ENCODE peak calls at places on chromosomes 5 and 9, in four cellular contexts. One of them, this sample, is unnamed.

GRCh38 chr9:16653491-16654407 is 216.7 kb downstream of the BNC2 start:
- DNase-seq in fibroblast of the aortic adventitia: peak
- DNase-seq in fibroblast of villous mesenchyme: peak
- DNase-seq in HFF-Myc: no peak
- DNase-seq in this sample: no peak

GRCh38 chr5:57724836-57725235 is 242.2 kb upstream of the ACTBL2 start:
- DNase-seq in fibroblast of the aortic adventitia: peak
- DNase-seq in fibroblast of villous mesenchyme: no peak
- DNase-seq in HFF-Myc: peak
- DNase-seq in this sample: no peak

GRCh38 chr9:104544644-104545043 is 8.0 kb upstream of the OR13C3 start:
- DNase-seq in fibroblast of the aortic adventitia: no peak
- DNase-seq in fibroblast of villous mesenchyme: no peak
- DNase-seq in HFF-Myc: no peak
- DNase-seq in this sample: no peak

GRCh38 chr9:73009649-73010288 is 56.9 kb upstream of the ALDH1A1 start:
- DNase-seq in fibroblast of the aortic adventitia: no peak
- DNase-seq in fibroblast of villous mesenchyme: no peak
- DNase-seq in HFF-Myc: no peak
- DNase-seq in this sample: no peak

GRCh38 chr9:114308361-114308950 is 14.4 kb upstream of the ORM1 start:
- DNase-seq in fibroblast of the aortic adventitia: no peak
- DNase-seq in fibroblast of villous mesenchyme: no peak
- DNase-seq in HFF-Myc: no peak
- DNase-seq in this sample: no peak

GRCh38 chr5:154138701-154139100 is 51.8 kb upstream of the GALNT10 start:
- DNase-seq in fibroblast of the aortic adventitia: peak
- DNase-seq in fibroblast of villous mesenchyme: no peak
- DNase-seq in HFF-Myc: no peak
- DNase-seq in this sample: no peak

GRCh38 chr5:89037090-89037489 is 154.1 kb upstream of the MEF2C start:
- DNase-seq in fibroblast of the aortic adventitia: peak
- DNase-seq in fibroblast of villous mesenchyme: no peak
- DNase-seq in HFF-Myc: no peak
- DNase-seq in this sample: no peak

GRCh38 chr9:134629586-134630392 is 11.8 kb upstream of the COL5A1 start:
- DNase-seq in fibroblast of the aortic adventitia: peak
- DNase-seq in fibroblast of villous mesenchyme: no peak
- DNase-seq in HFF-Myc: no peak
- DNase-seq in this sample: no peak

GRCh38 chr9:69946800-69947437 is 96.7 kb upstream of the MAMDC2 start:
- DNase-seq in fibroblast of the aortic adventitia: peak
- DNase-seq in fibroblast of villous mesenchyme: peak
- DNase-seq in HFF-Myc: peak
- DNase-seq in this sample: peak

GRCh38 chr9:37025381-37026084 is 8.5 kb downstream of the PAX5 start:
- DNase-seq in fibroblast of the aortic adventitia: no peak
- DNase-seq in fibroblast of villous mesenchyme: no peak
- DNase-seq in HFF-Myc: no peak
- DNase-seq in this sample: no peak

GRCh38 chr5:1367149-1367548 is 22.2 kb upstream of the CLPTM1L start:
- DNase-seq in fibroblast of the aortic adventitia: no peak
- DNase-seq in fibroblast of villous mesenchyme: no peak
- DNase-seq in HFF-Myc: no peak
- DNase-seq in this sample: no peak

GRCh38 chr9:76628155-76628554 is 136.1 kb upstream of the PCA3 start:
- DNase-seq in fibroblast of the aortic adventitia: no peak
- DNase-seq in fibroblast of villous mesenchyme: no peak
- DNase-seq in HFF-Myc: no peak
- DNase-seq in this sample: no peak

GRCh38 chr9:100455470-100455869 is 17.5 kb upstream of the TMEFF1 start:
- DNase-seq in fibroblast of the aortic adventitia: peak
- DNase-seq in fibroblast of villous mesenchyme: peak
- DNase-seq in HFF-Myc: no peak
- DNase-seq in this sample: no peak

GRCh38 chr9:103991001-103991400 is 103.1 kb upstream of the SMC2 start:
- DNase-seq in fibroblast of the aortic adventitia: no peak
- DNase-seq in fibroblast of villous mesenchyme: no peak
- DNase-seq in HFF-Myc: no peak
- DNase-seq in this sample: no peak

GRCh38 chr9:77980622-77981021 is 51.0 kb downstream of the GNAQ start:
- DNase-seq in fibroblast of the aortic adventitia: peak
- DNase-seq in fibroblast of villous mesenchyme: no peak
- DNase-seq in HFF-Myc: no peak
- DNase-seq in this sample: no peak

GRCh38 chr9:71765693-71766092 is 2.6 kb downstream of the CEMIP2 start:
- DNase-seq in fibroblast of the aortic adventitia: peak
- DNase-seq in fibroblast of villous mesenchyme: peak
- DNase-seq in HFF-Myc: no peak
- DNase-seq in this sample: no peak

GRCh38 chr5:151126199-151126645 is 31.4 kb downstream of the ANXA6 start:
- DNase-seq in fibroblast of the aortic adventitia: peak
- DNase-seq in fibroblast of villous mesenchyme: peak
- DNase-seq in HFF-Myc: peak
- DNase-seq in this sample: no peak

GRCh38 chr5:83919071-83920041 is 198.7 kb upstream of the HAPLN1 start:
- DNase-seq in fibroblast of the aortic adventitia: peak
- DNase-seq in fibroblast of villous mesenchyme: no peak
- DNase-seq in HFF-Myc: no peak
- DNase-seq in this sample: no peak

GRCh38 chr5:146338774-146339714 is at the start of gene POU4F3:
- DNase-seq in fibroblast of the aortic adventitia: no peak
- DNase-seq in fibroblast of villous mesenchyme: no peak
- DNase-seq in HFF-Myc: no peak
- DNase-seq in this sample: no peak

GRCh38 chr5:23994581-23995370 is 487.4 kb downstream of the PRDM9 start:
- DNase-seq in fibroblast of the aortic adventitia: no peak
- DNase-seq in fibroblast of villous mesenchyme: no peak
- DNase-seq in HFF-Myc: no peak
- DNase-seq in this sample: no peak

GRCh38 chr5:17398866-17399835 is 98.9 kb upstream of the TAF11L2 start:
- DNase-seq in fibroblast of the aortic adventitia: no peak
- DNase-seq in fibroblast of villous mesenchyme: no peak
- DNase-seq in HFF-Myc: no peak
- DNase-seq in this sample: no peak

GRCh38 chr9:131237931-131238401 is 38.3 kb downstream of the FAM78A start:
- DNase-seq in fibroblast of the aortic adventitia: peak
- DNase-seq in fibroblast of villous mesenchyme: peak
- DNase-seq in HFF-Myc: peak
- DNase-seq in this sample: no peak

GRCh38 chr5:124798890-124799289 is 52.5 kb upstream of the ZNF608 start:
- DNase-seq in fibroblast of the aortic adventitia: no peak
- DNase-seq in fibroblast of villous mesenchyme: no peak
- DNase-seq in HFF-Myc: no peak
- DNase-seq in this sample: no peak

GRCh38 chr9:84125046-84125445 is 144.4 kb downstream of the RMI1 start:
- DNase-seq in fibroblast of the aortic adventitia: no peak
- DNase-seq in fibroblast of villous mesenchyme: no peak
- DNase-seq in HFF-Myc: no peak
- DNase-seq in this sample: no peak

GRCh38 chr5:106894964-106895363 is 775.8 kb downstream of the EFNA5 start:
- DNase-seq in fibroblast of the aortic adventitia: no peak
- DNase-seq in fibroblast of villous mesenchyme: peak
- DNase-seq in HFF-Myc: no peak
- DNase-seq in this sample: peak

GRCh38 chr5:142904421-142904820 is 134.2 kb downstream of the ARHGAP26 start:
- DNase-seq in fibroblast of the aortic adventitia: no peak
- DNase-seq in fibroblast of villous mesenchyme: no peak
- DNase-seq in HFF-Myc: no peak
- DNase-seq in this sample: no peak

GRCh38 chr9:131270171-131271015 is 5.9 kb downstream of the FAM78A start:
- DNase-seq in fibroblast of the aortic adventitia: no peak
- DNase-seq in fibroblast of villous mesenchyme: no peak
- DNase-seq in HFF-Myc: no peak
- DNase-seq in this sample: no peak

GRCh38 chr5:139848508-139849100 is 53.0 kb downstream of the PSD2 start:
- DNase-seq in fibroblast of the aortic adventitia: no peak
- DNase-seq in fibroblast of villous mesenchyme: no peak
- DNase-seq in HFF-Myc: no peak
- DNase-seq in this sample: no peak

GRCh38 chr9:119003218-119003617 is 366.0 kb downstream of the BRINP1 start:
- DNase-seq in fibroblast of the aortic adventitia: no peak
- DNase-seq in fibroblast of villous mesenchyme: peak
- DNase-seq in HFF-Myc: no peak
- DNase-seq in this sample: no peak

GRCh38 chr5:58794875-58795274 is 212.0 kb downstream of the RAB3C start:
- DNase-seq in fibroblast of the aortic adventitia: no peak
- DNase-seq in fibroblast of villous mesenchyme: no peak
- DNase-seq in HFF-Myc: no peak
- DNase-seq in this sample: no peak

GRCh38 chr5:71937906-71938698 is 169.2 kb upstream of the MAP1B start:
- DNase-seq in fibroblast of the aortic adventitia: no peak
- DNase-seq in fibroblast of villous mesenchyme: no peak
- DNase-seq in HFF-Myc: no peak
- DNase-seq in this sample: no peak

GRCh38 chr5:174664180-174664850 is 60.1 kb upstream of the MSX2 start:
- DNase-seq in fibroblast of the aortic adventitia: no peak
- DNase-seq in fibroblast of villous mesenchyme: no peak
- DNase-seq in HFF-Myc: no peak
- DNase-seq in this sample: no peak

GRCh38 chr9:27701664-27702063 is 128.4 kb upstream of the C9orf72 start:
- DNase-seq in fibroblast of the aortic adventitia: no peak
- DNase-seq in fibroblast of villous mesenchyme: peak
- DNase-seq in HFF-Myc: no peak
- DNase-seq in this sample: no peak

GRCh38 chr9:72996106-72996505 is 43.3 kb upstream of the ALDH1A1 start:
- DNase-seq in fibroblast of the aortic adventitia: peak
- DNase-seq in fibroblast of villous mesenchyme: no peak
- DNase-seq in HFF-Myc: no peak
- DNase-seq in this sample: no peak

DNA sequence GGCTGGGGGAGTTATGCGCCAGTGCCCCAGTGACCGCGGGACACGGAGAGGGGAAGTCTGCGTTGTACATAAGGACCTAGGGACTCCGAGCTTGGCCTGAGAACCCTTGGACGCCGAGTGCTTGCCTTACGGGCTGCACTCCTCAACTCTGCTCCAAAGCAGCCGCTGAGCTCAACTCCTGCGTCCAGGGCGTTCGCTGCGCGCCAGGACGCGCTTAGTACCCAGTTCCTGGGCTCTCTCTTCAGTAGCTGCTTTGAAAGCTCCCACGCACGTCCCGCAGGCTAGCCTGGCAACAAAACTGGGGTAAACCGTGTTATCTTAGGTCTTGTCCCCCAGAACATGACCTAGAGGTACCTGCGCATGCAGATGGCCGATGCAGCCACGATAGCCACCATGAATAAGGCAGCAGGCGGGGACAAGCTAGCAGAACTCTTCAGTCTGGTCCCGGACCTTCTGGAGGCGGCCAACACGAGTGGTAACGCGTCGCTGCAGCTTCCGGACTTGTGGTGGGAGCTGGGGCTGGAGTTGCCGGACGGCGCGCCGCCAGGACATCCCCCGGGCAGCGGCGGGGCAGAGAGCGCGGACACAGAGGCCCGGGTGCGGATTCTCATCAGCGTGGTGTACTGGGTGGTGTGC is at the start of gene RXFP3:
- DNase-seq in fibroblast of the aortic adventitia: no peak
- DNase-seq in fibroblast of villous mesenchyme: no peak
- DNase-seq in HFF-Myc: no peak
- DNase-seq in this sample: no peak
- H3K4me3 ChIP-seq in fibroblast of the aortic adventitia: peak
- H3K4me3 ChIP-seq in fibroblast of villous mesenchyme: peak
- H3K4me3 ChIP-seq in HFF-Myc: peak
- H3K4me3 ChIP-seq in this sample: peak

GRCh38 chr5:114308017-114308416 is 53.9 kb upstream of the KCNN2 start:
- DNase-seq in fibroblast of the aortic adventitia: no peak
- DNase-seq in fibroblast of villous mesenchyme: no peak
- DNase-seq in HFF-Myc: no peak
- DNase-seq in this sample: no peak

GRCh38 chr5:114310666-114311065 is 51.2 kb upstream of the KCNN2 start:
- DNase-seq in fibroblast of the aortic adventitia: no peak
- DNase-seq in fibroblast of villous mesenchyme: no peak
- DNase-seq in HFF-Myc: no peak
- DNase-seq in this sample: no peak

GRCh38 chr5:114308508-114308907 is 53.4 kb upstream of the KCNN2 start:
- DNase-seq in fibroblast of the aortic adventitia: no peak
- DNase-seq in fibroblast of villous mesenchyme: no peak
- DNase-seq in HFF-Myc: no peak
- DNase-seq in this sample: no peak

DNA sequence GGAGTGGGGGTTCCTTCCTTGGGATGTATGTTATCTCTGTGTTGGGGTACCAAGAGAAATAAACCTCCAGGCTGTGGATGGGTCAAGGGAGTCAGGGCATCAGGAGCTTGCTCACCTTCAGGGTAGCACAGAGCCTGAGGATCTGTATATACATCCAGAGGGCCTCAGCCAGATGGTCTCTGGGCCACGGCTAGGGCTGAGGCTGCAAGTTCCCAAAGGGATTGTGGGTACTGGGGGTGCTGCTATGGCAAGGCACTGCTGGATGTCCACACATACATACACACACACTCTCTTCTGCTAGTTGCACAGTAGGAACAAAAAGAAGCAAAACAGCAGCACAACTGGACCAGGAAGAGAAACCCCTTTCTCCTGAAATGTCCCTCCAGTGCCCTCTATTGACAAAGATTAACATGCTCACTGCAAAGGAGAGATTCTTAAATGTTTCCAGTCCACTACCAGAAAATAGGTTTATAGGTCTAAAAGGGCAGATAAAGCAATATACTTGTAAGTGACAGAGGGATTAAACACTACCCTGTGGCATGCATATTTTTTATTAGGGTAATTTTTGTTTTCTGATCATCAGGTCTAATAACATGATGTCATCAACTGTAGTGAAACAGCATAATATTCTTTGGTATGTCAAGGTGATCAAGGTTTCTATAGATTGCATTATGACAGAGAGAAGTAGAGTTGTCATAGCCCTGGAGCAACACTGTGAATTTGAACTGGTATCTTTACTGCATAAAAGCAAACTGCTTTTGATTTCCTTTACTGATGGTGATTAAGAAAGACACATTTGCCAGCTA is 56.3 kb upstream of the KCNN2 start:
- DNase-seq in fibroblast of the aortic adventitia: peak
- DNase-seq in fibroblast of villous mesenchyme: peak
- DNase-seq in HFF-Myc: peak
- DNase-seq in this sample: no peak
- TF ChIP-seq CTCF in fibroblast of the aortic adventitia: peak
- TF ChIP-seq CTCF in fibroblast of villous mesenchyme: peak
- TF ChIP-seq CTCF in HFF-Myc: peak
- TF ChIP-seq CTCF in this sample: peak

GRCh38 chr9:122131401-122131921 is 28.1 kb downstream of the NDUFA8 start:
- DNase-seq in fibroblast of the aortic adventitia: no peak
- DNase-seq in fibroblast of villous mesenchyme: no peak
- DNase-seq in HFF-Myc: no peak
- DNase-seq in this sample: no peak
- H3K4me3 ChIP-seq in fibroblast of the aortic adventitia: no peak
- H3K4me3 ChIP-seq in fibroblast of villous mesenchyme: no peak
- H3K4me3 ChIP-seq in HFF-Myc: no peak
- H3K4me3 ChIP-seq in this sample: no peak

GRCh38 chr5:39584921-39585320 is 160.1 kb upstream of the DAB2 start:
- DNase-seq in fibroblast of the aortic adventitia: peak
- DNase-seq in fibroblast of villous mesenchyme: peak
- DNase-seq in HFF-Myc: no peak
- DNase-seq in this sample: no peak

GRCh38 chr5:39579750-39580149 is 155.0 kb upstream of the DAB2 start:
- DNase-seq in fibroblast of the aortic adventitia: no peak
- DNase-seq in fibroblast of villous mesenchyme: no peak
- DNase-seq in HFF-Myc: no peak
- DNase-seq in this sample: no peak

GRCh38 chr5:39580702-39581498 is 156.1 kb upstream of the DAB2 start:
- DNase-seq in fibroblast of the aortic adventitia: peak
- DNase-seq in fibroblast of villous mesenchyme: peak
- DNase-seq in HFF-Myc: peak
- DNase-seq in this sample: no peak

GRCh38 chr5:39578887-39579497 is 154.2 kb upstream of the DAB2 start:
- DNase-seq in fibroblast of the aortic adventitia: peak
- DNase-seq in fibroblast of villous mesenchyme: peak
- DNase-seq in HFF-Myc: no peak
- DNase-seq in this sample: no peak
- TF ChIP-seq CTCF in fibroblast of the aortic adventitia: peak
- TF ChIP-seq CTCF in fibroblast of villous mesenchyme: peak
- TF ChIP-seq CTCF in HFF-Myc: no peak
- TF ChIP-seq CTCF in this sample: peak